ENCODE peak calls at places on chromosomes 2 and 18, in eight cellular contexts. One of them, this sample, is unnamed.

GRCh38 chr2:15687720-15688119 is 96.1 kb downstream of the DDX1 start:
- DNase-seq in non-pigmented ciliary epithelial cell: no peak
- DNase-seq in stimulated activated CD4-positive, alpha-beta T cell treated with anti-CD3 and anti-CD28 coated beads, Interleukin-1b, Interleukin-23, amount 100 ng/mL, for 4 hours: no peak
- DNase-seq in HTR-8/SVneo: no peak
- DNase-seq in CD4-positive, alpha-beta T cell: no peak
- DNase-seq in skeletal muscle cell: no peak
- DNase-seq in hepatocyte: no peak
- DNase-seq in GM03348: no peak
- DNase-seq in this sample: no peak

GRCh38 chr2:10452334-10452733 is 4.2 kb upstream of the ODC1 start:
- DNase-seq in stimulated activated CD4-positive, alpha-beta T cell treated with anti-CD3 and anti-CD28 coated beads, Interleukin-1b, Interleukin-23, amount 100 ng/mL, for 4 hours: no peak
- DNase-seq in HTR-8/SVneo: peak; percentile 88
- DNase-seq in non-pigmented ciliary epithelial cell: no peak
- DNase-seq in GM03348: peak; percentile 78
- DNase-seq in CD4-positive, alpha-beta T cell: no peak
- DNase-seq in hepatocyte: peak; percentile 63
- DNase-seq in skeletal muscle cell: peak; percentile 52
- DNase-seq in this sample: no peak

GRCh38 chr2:23053580-23053979 is 331.4 kb upstream of the KLHL29 start:
- DNase-seq in non-pigmented ciliary epithelial cell: no peak
- DNase-seq in skeletal muscle cell: no peak
- DNase-seq in hepatocyte: no peak
- DNase-seq in HTR-8/SVneo: no peak
- DNase-seq in CD4-positive, alpha-beta T cell: no peak
- DNase-seq in GM03348: no peak
- DNase-seq in stimulated activated CD4-positive, alpha-beta T cell treated with anti-CD3 and anti-CD28 coated beads, Interleukin-1b, Interleukin-23, amount 100 ng/mL, for 4 hours: no peak
- DNase-seq in this sample: no peak

GRCh38 chr2:30425326-30425725 is 21.7 kb upstream of the LCLAT1 start:
- DNase-seq in stimulated activated CD4-positive, alpha-beta T cell treated with anti-CD3 and anti-CD28 coated beads, Interleukin-1b, Interleukin-23, amount 100 ng/mL, for 4 hours: no peak
- DNase-seq in GM03348: peak; percentile 78
- DNase-seq in skeletal muscle cell: no peak
- DNase-seq in non-pigmented ciliary epithelial cell: no peak
- DNase-seq in hepatocyte: no peak
- DNase-seq in CD4-positive, alpha-beta T cell: no peak
- DNase-seq in HTR-8/SVneo: no peak
- DNase-seq in this sample: peak; percentile 40

GRCh38 chr2:9095690-9096089 is 92.2 kb upstream of the MBOAT2 start:
- DNase-seq in GM03348: no peak
- DNase-seq in non-pigmented ciliary epithelial cell: no peak
- DNase-seq in HTR-8/SVneo: no peak
- DNase-seq in hepatocyte: peak; percentile 39
- DNase-seq in CD4-positive, alpha-beta T cell: no peak
- DNase-seq in skeletal muscle cell: no peak
- DNase-seq in stimulated activated CD4-positive, alpha-beta T cell treated with anti-CD3 and anti-CD28 coated beads, Interleukin-1b, Interleukin-23, amount 100 ng/mL, for 4 hours: no peak
- DNase-seq in this sample: peak; percentile 75

GRCh38 chr2:234368861-234369261 is 128.0 kb downstream of the ARL4C start:
- DNase-seq in HTR-8/SVneo: no peak
- DNase-seq in hepatocyte: peak; percentile 78
- DNase-seq in CD4-positive, alpha-beta T cell: peak; percentile 41
- DNase-seq in GM03348: peak; percentile 48
- DNase-seq in non-pigmented ciliary epithelial cell: no peak
- DNase-seq in skeletal muscle cell: peak; percentile 19
- DNase-seq in stimulated activated CD4-positive, alpha-beta T cell treated with anti-CD3 and anti-CD28 coated beads, Interleukin-1b, Interleukin-23, amount 100 ng/mL, for 4 hours: peak; percentile 25
- DNase-seq in this sample: peak; percentile 6

GRCh38 chr18:22844643-22845042 is 88.5 kb upstream of the RBBP8 start:
- DNase-seq in GM03348: no peak
- DNase-seq in skeletal muscle cell: no peak
- DNase-seq in non-pigmented ciliary epithelial cell: no peak
- DNase-seq in stimulated activated CD4-positive, alpha-beta T cell treated with anti-CD3 and anti-CD28 coated beads, Interleukin-1b, Interleukin-23, amount 100 ng/mL, for 4 hours: no peak
- DNase-seq in CD4-positive, alpha-beta T cell: no peak
- DNase-seq in hepatocyte: no peak
- DNase-seq in HTR-8/SVneo: no peak
- DNase-seq in this sample: no peak

GRCh38 chr2:97870396-97870843 is 125.3 kb downstream of the TMEM131 start:
- DNase-seq in stimulated activated CD4-positive, alpha-beta T cell treated with anti-CD3 and anti-CD28 coated beads, Interleukin-1b, Interleukin-23, amount 100 ng/mL, for 4 hours: no peak
- DNase-seq in HTR-8/SVneo: peak; percentile 78
- DNase-seq in skeletal muscle cell: peak; percentile 76
- DNase-seq in hepatocyte: peak; percentile 25
- DNase-seq in non-pigmented ciliary epithelial cell: peak; percentile 63
- DNase-seq in GM03348: peak; percentile 78
- DNase-seq in CD4-positive, alpha-beta T cell: no peak
- DNase-seq in this sample: peak; percentile 22

This sample was measured in Ammon's horn.